ENCODE peak calls at places on chromosomes 1 and 21, in seven cellular contexts. S is stimulated activated CD8-positive, alpha-beta memory T cell treated with anti-CD3 and anti-CD28 coated beads, Interleukin-7, amount 100 ng/mL, for 24 hours; U is left ventricle myocardium inferior; W is iPS-NIHi11; I is EL; J is esophagus squamous epithelium; P is activated T-helper 1 cell treated with anti-CD3 and anti-CD28 coated beads, Interleukin-12 subunit alpha, Interleukin-12 subunit beta, Interleukin-2, Interleukin-4 antibody, amounts not matched to agents 30 ng/mL and 10 ng/mL and 1 ng/mL, durations not matched to agents 14 hours and 24 hours and 36 hours. L is an unnamed sample.

GRCh38 chr1:243447342-243447741 is 191.5 kb downstream of the SDCCAG8 start:
- DNase-seq in S (no peak), U (no peak), W (no peak), I (no peak), J (no peak), P (no peak), L (no peak)

GRCh38 chr1:117164209-117164608 is 42.7 kb upstream of the TRIM45 start:
- DNase-seq in S (no peak), U (no peak), W (no peak), I (no peak), J (no peak), P (no peak), L (no peak)

GRCh38 chr1:150479370-150479769 is 7.8 kb upstream of the TARS2 start:
- DNase-seq in S (no peak), U (no peak), W (no peak), I (no peak), J (no peak), P (no peak), L (no peak)

GRCh38 chr1:76593614-76594013 is 273.7 kb upstream of the ST6GALNAC5 start:
- DNase-seq in S (no peak), U (no peak), W (no peak), I (peak), J (no peak), P (no peak), L (no peak)

GRCh38 chr1:224644553-224645154 is 28.5 kb downstream of the CNIH3 start:
- DNase-seq in S (peak), U (no peak), W (peak), I (peak), J (no peak), P (peak), L (no peak)

GRCh38 chr1:93677729-93678128 is 3.9 kb downstream of the BCAR3 start:
- DNase-seq in S (no peak), U (no peak), W (no peak), I (no peak), J (no peak), P (no peak), L (no peak)

GRCh38 chr1:61370177-61370907 is 288.0 kb downstream of the NFIA start:
- DNase-seq in S (no peak), U (no peak), W (no peak), I (no peak), J (no peak), P (no peak), L (no peak)

GRCh38 chr1:17984510-17985085 is 123.0 kb upstream of the IGSF21 start:
- DNase-seq in S (no peak), U (no peak), W (peak), I (peak), J (no peak), P (no peak), L (no peak)

GRCh38 chr21:45276620-45277019 is 11.1 kb downstream of the POFUT2 start:
- DNase-seq in S (no peak), U (no peak), W (no peak), I (no peak), J (no peak), P (no peak), L (peak)

GRCh38 chr1:162554258-162554657 is 7.3 kb upstream of the UAP1 start:
- DNase-seq in S (no peak), U (no peak), W (no peak), I (peak), J (no peak), P (no peak), L (no peak)

GRCh38 chr21:35212393-35213127 is 163.5 kb upstream of the RUNX1 start:
- DNase-seq in S (no peak), U (no peak), W (no peak), I (peak), J (no peak), P (no peak), L (no peak)

GRCh38 chr1:159889821-159890252 is 10.1 kb downstream of the CFAP45 start:
- DNase-seq in S (no peak), U (no peak), W (no peak), I (peak), J (no peak), P (no peak), L (no peak)

GRCh38 chr1:161207173-161207572 is 5.0 kb downstream of the NDUFS2 start:
- DNase-seq in S (no peak), U (peak), W (no peak), I (no peak), J (no peak), P (no peak), L (peak)

GRCh38 chr21:38817371-38818335 is 11.9 kb downstream of the ETS2 start:
- DNase-seq in S (no peak), U (no peak), W (no peak), I (peak), J (no peak), P (no peak), L (no peak)

L was measured in natural killer cell treated with Interleukin-12 subunit alpha and Interleukin-12 subunit beta and Interleukin-15 and Interleukin-18, amount 100 ng/mL, for 72 hours.